ENCODE peak calls at places on chromosomes 13 and 19, in four cellular contexts. W, N, A and U are unnamed samples.
A peak's percentile ranks its signal among the peaks of the same experiment; 100 is the strongest.

GRCh38 chr13:68509734-68510621 is 1279.8 kb upstream of the PCDH9 start:
- DNase-seq in W (no peak), N (no peak), A (peak; percentile 54), U (no peak)

GRCh38 chr19:57830071-57830602 is at the start of gene ZNF587B:
- DNase-seq in W (no peak), N (peak; percentile 78), A (peak; percentile 49), U (no peak)

GRCh38 chr19:2167896-2168618 is 4.3 kb downstream of the DOT1L start:
- DNase-seq in W (no peak), N (peak; percentile 86), A (peak; percentile 75), U (no peak)

GRCh38 chr19:51739466-51740213 is 12.0 kb downstream of the FPR1 start:
- DNase-seq in W (no peak), N (no peak), A (no peak), U (no peak)

GRCh38 chr13:105997436-105998232 is 537.8 kb downstream of the EFNB2 start:
- DNase-seq in W (no peak), N (no peak), A (no peak), U (no peak)

GRCh38 chr13:109773786-109774185 is 12.6 kb downstream of the IRS2 start:
- DNase-seq in W (no peak), N (no peak), A (no peak), U (no peak)

GRCh38 chr19:46815833-46816627 is 27.6 kb upstream of the SLC1A5 start:
- DNase-seq in W (no peak), N (no peak), A (no peak), U (no peak)

GRCh38 chr13:73025212-73026012 is 33.4 kb upstream of the KLF5 start:
- DNase-seq in W (no peak), N (no peak), A (no peak), U (no peak)

GRCh38 chr13:41848435-41849255 is 112.3 kb downstream of the VWA8 start:
- DNase-seq in W (no peak), N (no peak), A (no peak), U (no peak)

GRCh38 chr13:38981096-38981495 is 9.5 kb downstream of the STOML3 start:
- DNase-seq in W (no peak), N (no peak), A (no peak), U (no peak)